ENCODE peak calls at places on chromosomes 2 and 18, in five cellular contexts. V is HFFc6, X is GM13977, U is HFF-Myc, E is IMR-90. W is an unnamed sample.

GRCh38 chr18:75221902-75222301 is 11.3 kb downstream of the TSHZ1 start:
- DNase-seq in V (no peak), X (no peak), U (no peak), E (peak), W (no peak)

GRCh38 chr2:1633936-1634587 is 110.3 kb downstream of the PXDN start:
- DNase-seq in V (no peak), X (no peak), U (no peak), E (no peak), W (no peak)

GRCh38 chr2:173511942-173512341 is 157.3 kb downstream of the CDCA7 start:
- DNase-seq in V (no peak), X (no peak), U (no peak), E (peak), W (no peak)

GRCh38 chr2:30722936-30723725 is 84.1 kb downstream of the CAPN13 start:
- DNase-seq in V (no peak), X (no peak), U (no peak), E (no peak), W (peak)

GRCh38 chr2:39128919-39129391 is 8.1 kb upstream of the SOS1 start:
- DNase-seq in V (no peak), X (no peak), U (no peak), E (no peak), W (peak)

GRCh38 chr2:137178955-137179377 is 413.6 kb downstream of the THSD7B start:
- DNase-seq in V (peak), X (peak), U (no peak), E (no peak), W (no peak)

GRCh38 chr18:22609642-22610041 is 191.9 kb upstream of the CTAGE1 start:
- DNase-seq in V (no peak), X (no peak), U (peak), E (peak), W (no peak)

GRCh38 chr18:59141294-59142068 is 1.8 kb downstream of the SEC11C start:
- DNase-seq in V (no peak), X (peak), U (no peak), E (no peak), W (no peak)

GRCh38 chr2:235903803-235904637 is 264.2 kb downstream of the GBX2 start:
- DNase-seq in V (no peak), X (no peak), U (no peak), E (no peak), W (no peak)

GRCh38 chr18:56189615-56190014 is 448.8 kb downstream of the TXNL1 start:
- DNase-seq in V (no peak), X (no peak), U (no peak), E (no peak), W (no peak)

GRCh38 chr2:195026261-195026660 is 630.8 kb upstream of the SLC39A10 start:
- DNase-seq in V (no peak), X (no peak), U (no peak), E (peak), W (no peak)

GRCh38 chr2:231917280-231918088 is 8.7 kb downstream of the NPPC start:
- DNase-seq in V (no peak), X (no peak), U (no peak), E (no peak), W (no peak)

GRCh38 chr2:241892299-241893137 is 23.0 kb downstream of the RTP5 start:
- DNase-seq in V (peak), X (no peak), U (no peak), E (no peak), W (peak)

GRCh38 chr2:42196403-42197267 is 27.5 kb downstream of the EML4 start:
- DNase-seq in V (peak), X (peak), U (peak), E (peak), W (peak)

GRCh38 chr2:17918789-17919188 is 40.3 kb downstream of the KCNS3 start:
- DNase-seq in V (no peak), X (no peak), U (no peak), E (peak), W (no peak)
- TF ChIP-seq CTCF in V (peak), X (no peak), U (no peak), E (peak), W (no peak)

DNA sequence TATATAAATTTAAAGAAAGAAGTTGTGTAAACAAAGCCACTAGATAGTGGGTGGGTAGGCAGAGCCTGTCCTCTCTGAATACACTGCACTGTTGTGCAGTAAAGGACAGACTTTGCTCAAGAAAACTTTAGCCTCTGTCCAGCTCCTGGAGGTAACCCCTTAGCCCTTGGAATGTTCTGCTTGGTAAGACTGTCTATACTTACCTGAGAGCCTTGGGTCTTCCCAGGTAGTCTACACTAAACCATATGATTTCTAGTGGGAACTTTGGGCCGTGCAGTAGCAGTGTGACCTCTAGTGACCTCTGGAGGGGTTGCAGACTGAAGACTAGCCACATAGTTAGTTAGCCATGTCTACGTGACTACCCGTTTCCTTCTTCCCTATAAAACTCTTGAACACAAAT is 678.3 kb upstream of the NRXN1 start:
- DNase-seq in V (no peak), X (peak), U (no peak), E (no peak), W (no peak)
- TF ChIP-seq CTCF in V (no peak), X (peak), U (no peak), E (no peak), W (no peak)

DNA sequence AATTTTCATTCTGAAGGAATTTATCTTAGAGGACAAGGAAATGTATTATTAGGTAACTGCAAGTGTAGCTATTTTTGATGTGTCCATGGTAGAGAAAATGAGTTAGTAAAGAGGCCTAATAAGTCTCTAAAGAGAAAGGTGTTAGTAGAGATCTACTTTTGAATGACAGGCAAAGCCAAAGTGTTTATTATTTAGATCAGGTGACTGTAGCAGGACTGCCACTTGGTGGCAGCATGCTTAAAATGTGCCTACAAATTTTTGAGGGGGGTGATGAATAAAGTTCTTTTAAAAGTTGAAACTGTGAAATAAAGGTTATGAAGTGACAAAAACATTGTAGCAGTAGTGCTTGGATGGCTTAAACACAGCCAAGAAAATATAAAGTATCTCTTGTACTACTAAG is 421.5 kb upstream of the MEIS1 start:
- DNase-seq in V (no peak), X (no peak), U (no peak), E (no peak), W (no peak)
- TF ChIP-seq CTCF in V (peak), X (peak), U (peak), E (peak), W (no peak)

GRCh38 chr2:219912530-219912929 is 285.1 kb downstream of the SLC4A3 start:
- DNase-seq in V (peak), X (no peak), U (no peak), E (peak), W (no peak)
- TF ChIP-seq CTCF in V (peak), X (no peak), U (peak), E (peak), W (no peak)

GRCh38 chr2:199684168-199684567 is 166.8 kb downstream of the FTCDNL1 start:
- DNase-seq in V (no peak), X (no peak), U (no peak), E (no peak), W (no peak)
- TF ChIP-seq CTCF in V (peak), X (no peak), U (no peak), E (no peak), W (no peak)

DNA sequence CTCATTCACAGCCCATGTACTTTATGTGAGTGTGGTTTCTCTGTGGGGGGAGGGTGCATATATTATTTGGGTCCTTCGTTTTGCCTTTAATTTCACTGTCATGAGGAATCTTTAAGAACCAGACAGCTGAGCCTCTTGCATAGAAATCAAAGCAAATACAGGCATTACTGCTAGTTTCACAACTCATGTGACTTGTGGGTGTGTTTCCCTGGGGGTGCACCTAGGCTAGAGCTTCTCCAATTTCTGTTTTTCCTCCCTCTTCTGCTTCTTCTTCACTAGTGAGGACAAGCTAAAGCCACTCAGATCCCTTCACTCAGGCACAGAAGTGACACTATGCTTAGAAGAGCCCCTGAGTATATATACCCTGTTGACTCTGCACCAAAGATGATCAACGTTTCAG is 131.4 kb downstream of the ACOXL start:
- DNase-seq in V (no peak), X (no peak), U (no peak), E (no peak), W (no peak)
- TF ChIP-seq CTCF in V (no peak), X (no peak), U (no peak), E (no peak), W (no peak)

GRCh38 chr2:100482741-100483140 is 12.5 kb downstream of the NMS start:
- DNase-seq in V (no peak), X (no peak), U (no peak), E (no peak), W (no peak)
- TF ChIP-seq CTCF in V (peak), X (peak), U (peak), E (no peak), W (no peak)

GRCh38 chr2:144894612-144895300 is 374.8 kb upstream of the ZEB2 start:
- DNase-seq in V (no peak), X (no peak), U (no peak), E (no peak), W (no peak)

GRCh38 chr2:144889348-144889747 is 369.4 kb upstream of the ZEB2 start:
- DNase-seq in V (no peak), X (no peak), U (no peak), E (no peak), W (no peak)

GRCh38 chr2:144886847-144887246 is 366.9 kb upstream of the ZEB2 start:
- DNase-seq in V (no peak), X (no peak), U (no peak), E (no peak), W (no peak)

DNA sequence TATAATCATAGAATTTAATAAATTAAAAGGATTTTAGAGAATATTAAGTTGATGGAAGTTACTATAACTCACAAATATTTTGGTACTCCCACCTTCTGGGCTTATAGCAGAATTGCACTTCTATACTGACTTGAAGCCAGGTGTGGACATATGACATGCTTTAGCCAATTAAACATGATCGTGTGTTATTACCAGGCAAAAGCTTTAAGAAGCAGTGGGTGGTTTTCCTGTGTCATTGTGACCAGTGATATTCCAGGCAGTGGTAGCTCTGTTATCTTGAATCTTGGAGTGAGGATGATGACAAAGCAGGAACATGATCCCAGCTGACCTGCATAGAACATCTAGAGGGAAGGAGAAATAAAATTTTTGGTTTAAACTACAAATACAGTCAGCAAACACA is 370.9 kb upstream of the ZEB2 start:
- DNase-seq in V (peak), X (no peak), U (no peak), E (peak), W (no peak)
- TF ChIP-seq CTCF in V (peak), X (no peak), U (peak), E (peak), W (peak)

W was measured in CD14-positive monocyte.